ENCODE peak calls at places on chromosomes 5 and 9, in nine cellular contexts. G is heart right ventricle; Q is esophagus squamous epithelium; Y is thyroid gland; V is H9; N is gastrocnemius medialis; D is GM23248; E is adrenal gland; L is CD8-positive, alpha-beta T cell. C is an unnamed sample. For H3K4me1, the result is how much of the 10 kb centered on the place peaks cover.

GRCh38 chr5:28110756-28111155 is 1072.4 kb upstream of the CDH9 start:
- DNase-seq in Y (no peak), Q (no peak), G (no peak), N (no peak), E (peak), V (no peak), L (no peak), D (no peak), C (no peak)

GRCh38 chr5:9724707-9725106 is 94.6 kb upstream of the TAS2R1 start:
- DNase-seq in V (no peak), L (no peak), D (no peak), G (no peak), Y (no peak), E (no peak), N (no peak), Q (no peak), C (no peak)

GRCh38 chr9:91395553-91396470 is 27.8 kb downstream of the NFIL3 start:
- DNase-seq in Y (no peak), E (no peak), V (no peak), L (no peak), D (peak), N (no peak), G (no peak), Q (no peak), C (no peak)

GRCh38 chr9:94056442-94056974 is 27.8 kb upstream of the PTPDC1 start:
- DNase-seq in V (no peak), Q (no peak), N (no peak), D (peak), E (no peak), G (peak), L (no peak), Y (no peak), C (no peak)

GRCh38 chr5:168413596-168413995 is 72.7 kb upstream of the RARS1 start:
- DNase-seq in G (no peak), N (no peak), Y (no peak), E (no peak), Q (no peak), V (no peak), D (no peak), L (no peak), C (no peak)

GRCh38 chr9:128383007-128383753 is 12.0 kb downstream of the URM1 start:
- DNase-seq in N (no peak), V (peak), Y (no peak), G (no peak), L (no peak), Q (no peak), D (no peak), E (no peak), C (no peak)

GRCh38 chr5:10668697-10669096 is 92.3 kb downstream of the DAP start:
- DNase-seq in G (no peak), Y (no peak), N (no peak), D (peak), L (no peak), V (no peak), Q (no peak), E (no peak), C (no peak)

GRCh38 chr5:170681013-170681433 is 102.5 kb upstream of the GABRP start:
- DNase-seq in V (peak), N (no peak), D (peak), G (peak), Q (no peak), E (peak), Y (peak), L (no peak), C (no peak)

GRCh38 chr5:142358121-142358520 is 33.3 kb upstream of the SPRY4 start:
- DNase-seq in N (no peak), Q (no peak), G (no peak), Y (no peak), E (no peak), D (no peak), L (no peak), V (no peak), C (no peak)

GRCh38 chr9:7507539-7508251 is 291.9 kb downstream of the DMAC1 start:
- DNase-seq in V (no peak), E (no peak), Q (no peak), Y (no peak), D (no peak), L (no peak), N (no peak), G (peak), C (no peak)

GRCh38 chr9:7510209-7510608 is 289.4 kb downstream of the DMAC1 start:
- DNase-seq in V (no peak), N (no peak), G (no peak), D (no peak), Y (no peak), Q (no peak), E (no peak), L (no peak), C (no peak)

GRCh38 chr9:7509586-7509985 is 290.0 kb downstream of the DMAC1 start:
- DNase-seq in N (no peak), Y (no peak), V (no peak), L (no peak), E (no peak), Q (no peak), D (no peak), G (no peak), C (no peak)

DNA sequence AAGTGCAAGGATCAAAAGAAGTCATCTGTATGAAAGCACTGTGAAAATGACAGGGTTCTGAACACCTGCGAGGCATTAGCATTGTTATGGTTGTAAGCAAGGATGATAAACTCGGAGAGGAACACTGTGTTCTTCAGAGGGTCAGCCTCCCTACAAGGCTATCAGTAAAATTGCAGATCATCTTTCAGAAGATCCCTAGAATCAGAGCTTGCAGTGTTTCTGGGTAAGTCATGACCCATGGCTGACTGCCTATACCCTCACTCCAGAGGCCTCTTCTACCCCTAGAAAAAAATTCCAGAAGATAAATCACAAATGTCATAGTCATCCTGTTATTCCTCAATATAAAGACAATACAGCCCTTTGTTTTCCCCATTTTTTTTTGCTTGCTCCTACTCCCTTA is 292.6 kb downstream of the DMAC1 start:
- DNase-seq in G (peak), E (no peak), D (no peak), L (no peak), V (no peak), Q (no peak), N (no peak), Y (no peak), C (no peak)
- H3K27ac ChIP-seq in G (no peak), E (no peak), D (no peak), L (no peak), V (no peak), Q (no peak), N (no peak), Y (no peak), C (no peak)

GRCh38 chr9:122944960-122945888 is 4.4 kb downstream of the RABGAP1 start:
- DNase-seq in Q (no peak), V (no peak), N (no peak), G (no peak), L (no peak), Y (no peak), E (no peak), D (no peak), C (no peak)
- H3K4me1 ChIP-seq in Q (under half), V (under half), N (under half), G (under half), L (under half), Y (under half), E (under half), D (under half), C (under half)

DNA sequence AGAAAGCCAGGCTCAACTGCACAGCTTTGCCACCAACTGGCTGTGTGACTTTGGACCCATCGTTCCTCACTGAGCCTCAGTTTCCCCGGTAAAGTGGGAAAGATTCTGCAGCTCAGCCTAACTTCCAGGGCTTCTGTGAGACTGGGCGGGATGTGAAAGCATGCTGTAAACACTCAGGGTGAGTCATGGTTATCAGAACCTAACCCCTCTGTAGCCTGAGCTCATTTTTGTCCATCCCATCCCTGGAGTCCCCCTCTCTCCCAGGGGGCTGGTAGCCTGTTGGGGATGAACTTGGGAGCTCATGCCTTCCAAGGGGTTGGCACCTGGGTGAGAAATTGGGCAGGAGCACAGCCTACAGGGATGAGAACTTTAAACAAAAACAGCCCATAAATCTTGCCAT is 2.3 kb downstream of the CCDC69 start:
- DNase-seq in E (no peak), Y (no peak), V (no peak), Q (no peak), N (peak), L (no peak), D (peak), G (no peak), C (no peak)
- H3K27ac ChIP-seq in E (peak), Y (peak), V (no peak), Q (peak), N (peak), L (peak), D (no peak), G (peak), C (peak)

DNA sequence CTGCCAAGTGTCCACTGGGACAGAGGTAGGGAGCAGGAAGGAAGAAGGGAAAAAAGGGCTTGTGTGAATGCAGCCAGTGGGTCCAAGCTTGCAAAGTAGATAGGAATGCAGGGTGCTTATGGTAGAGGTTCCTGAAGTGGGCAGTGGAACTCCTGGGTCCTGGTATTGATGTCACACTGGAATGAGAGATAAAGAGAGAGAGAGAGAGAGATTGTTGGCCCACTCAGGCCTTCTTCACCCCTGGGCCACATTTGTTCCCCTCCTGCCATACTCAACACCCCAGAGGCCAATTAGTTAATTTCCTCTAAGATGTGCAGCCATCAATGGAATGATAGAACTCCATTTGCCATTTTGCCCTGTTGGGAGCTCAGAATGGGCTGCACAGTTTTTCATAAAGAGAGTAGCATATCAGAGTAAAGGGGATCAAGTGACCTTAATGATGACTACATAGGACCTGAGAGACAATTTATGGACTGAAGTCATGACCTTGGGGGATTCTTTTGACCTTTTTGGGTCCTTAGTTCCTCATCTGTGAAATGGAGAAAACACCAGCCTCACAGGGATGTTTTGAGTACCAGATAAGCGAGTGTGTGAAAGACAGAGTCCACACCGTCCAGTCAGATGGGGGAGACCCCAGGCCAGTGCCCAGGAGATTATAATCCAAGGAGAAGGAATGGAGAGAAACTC is 52.9 kb downstream of the PPARGC1B start:
- DNase-seq in N (no peak), V (no peak), Y (no peak), E (no peak), G (no peak), D (no peak), L (no peak), Q (no peak), C (no peak)
- H3K4me1 ChIP-seq in N (under half), V (under half), Y (under half), E (under half), G (half or more), D (under half), L (under half), Q (under half), C (under half)

GRCh38 chr5:52961238-52961637 is 27.9 kb upstream of the ITGA2 start:
- DNase-seq in V (no peak), D (peak), Q (no peak), N (no peak), L (no peak), G (no peak), E (no peak), Y (peak), C (no peak)
- H3K27ac ChIP-seq in V (no peak), D (no peak), Q (no peak), N (no peak), L (no peak), G (no peak), E (no peak), Y (no peak), C (no peak)

GRCh38 chr9:87708989-87709706 is 16.8 kb upstream of the CTSL start:
- DNase-seq in Y (no peak), G (no peak), L (no peak), N (no peak), V (no peak), Q (no peak), D (no peak), E (no peak), C (no peak)
- H3K4me1 ChIP-seq in Y (under half), G (under half), L (under half), N (under half), V (under half), Q (under half), D (under half), E (under half), C (under half)

DNA sequence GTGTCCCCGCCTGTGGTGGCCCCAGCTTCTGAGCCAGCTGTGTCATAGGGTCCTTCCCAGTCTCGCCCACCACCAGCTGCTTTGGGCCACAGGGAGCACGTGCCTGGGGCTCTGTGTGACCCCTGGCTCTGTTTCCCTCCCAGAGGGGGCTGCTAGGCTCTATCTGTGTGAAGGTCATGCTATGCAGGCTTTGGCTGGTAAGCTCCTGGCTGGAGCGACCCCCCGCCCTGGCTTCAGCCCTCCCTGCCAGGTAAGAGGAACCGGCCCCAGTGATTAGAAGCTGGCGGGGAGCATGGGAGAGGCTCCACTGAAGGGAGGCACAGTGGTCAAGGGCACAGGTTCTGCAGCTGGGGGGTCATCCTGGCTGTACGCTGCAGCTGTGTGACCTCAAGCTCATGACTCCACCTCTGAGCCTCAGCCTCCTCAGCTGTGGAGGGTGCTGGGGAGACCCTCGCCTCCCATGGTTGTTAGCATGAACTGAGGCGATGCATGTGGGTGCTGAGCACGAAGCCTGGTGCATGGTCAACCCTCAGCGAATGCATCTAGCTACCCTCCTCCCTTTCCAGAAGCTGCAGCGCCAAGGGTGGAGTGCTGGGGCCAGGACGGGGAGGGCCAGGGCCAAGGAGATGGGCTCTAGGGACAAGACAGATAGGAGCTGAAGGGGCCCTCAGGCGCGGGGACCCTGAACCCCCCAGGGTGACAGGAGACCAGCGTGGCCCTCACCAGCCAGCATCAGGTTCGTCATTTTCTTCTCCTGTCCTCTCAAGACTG is 163.8 kb upstream of the MVB12B start:
- DNase-seq in G (no peak), Y (no peak), D (no peak), N (no peak), Q (no peak), L (no peak), E (no peak), V (no peak), C (no peak)
- H3K27ac ChIP-seq in G (no peak), Y (no peak), D (no peak), N (no peak), Q (no peak), L (no peak), E (no peak), V (no peak), C (no peak)